ENCODE peak calls at places on chromosomes 5 and 9, in eight cellular contexts. E is mammary epithelial cell, P is MM.1S, Q is H1, G is PC-3, O is IMR-90, K is hepatocyte, Z is DND-41. S is an unnamed sample.

GRCh38 chr5:56019306-56020272 is 24.8 kb upstream of the IL6ST start:
- DNase-seq in P (peak), O (peak), G (no peak), K (no peak), Q (no peak), Z (no peak), E (no peak), S (no peak)

GRCh38 chr5:120436996-120437395 is 27.1 kb upstream of the PRR16 start:
- DNase-seq in K (no peak), Q (no peak), P (no peak), E (peak), O (peak), G (no peak), Z (no peak), S (no peak)

GRCh38 chr5:73274870-73275756 is 102.1 kb downstream of the TMEM174 start:
- DNase-seq in Z (no peak), E (no peak), Q (no peak), P (no peak), O (peak), K (peak), G (no peak), S (no peak)

GRCh38 chr9:20729545-20729944 is 45.5 kb downstream of the FOCAD start:
- DNase-seq in K (no peak), Q (no peak), Z (no peak), G (peak), O (peak), P (no peak), E (peak), S (no peak)

GRCh38 chr9:120350596-120350995 is 229.4 kb downstream of the CDK5RAP2 start:
- DNase-seq in P (no peak), Q (no peak), O (no peak), G (no peak), Z (no peak), K (no peak), E (no peak), S (no peak)

GRCh38 chr9:71630371-71630770 is 137.9 kb downstream of the CEMIP2 start:
- DNase-seq in Z (peak), P (no peak), Q (no peak), O (no peak), G (no peak), E (no peak), K (no peak), S (no peak)

GRCh38 chr9:101572316-101572715 is 22.5 kb downstream of the PPP3R2 start:
- DNase-seq in E (no peak), Z (no peak), G (no peak), O (no peak), K (no peak), P (no peak), Q (no peak), S (no peak)

GRCh38 chr9:121285835-121286687 is 18.1 kb downstream of the GSN start:
- DNase-seq in E (peak), Z (no peak), G (no peak), K (peak), O (peak), P (no peak), Q (no peak), S (peak)

GRCh38 chr9:78692871-78693270 is 395.9 kb downstream of the PSAT1 start:
- DNase-seq in P (no peak), O (peak), Z (no peak), G (no peak), K (no peak), Q (no peak), E (no peak), S (no peak)

GRCh38 chr5:677131-678101 is 15.7 kb downstream of the TPPP start:
- DNase-seq in O (no peak), K (peak), Z (no peak), P (no peak), E (no peak), Q (no peak), G (no peak), S (no peak)

GRCh38 chr5:139062910-139063663 is 135.1 kb downstream of the SIL1 start:
- DNase-seq in G (no peak), E (no peak), P (no peak), Z (no peak), Q (no peak), K (no peak), O (no peak), S (no peak)

GRCh38 chr9:10000669-10001068 is 612.1 kb downstream of the PTPRD start:
- DNase-seq in Z (no peak), O (no peak), E (no peak), K (no peak), Q (no peak), G (no peak), P (no peak), S (no peak)

GRCh38 chr9:83420486-83420885 is 117.7 kb downstream of the FRMD3 start:
- DNase-seq in P (no peak), Z (no peak), G (peak), Q (no peak), E (no peak), O (no peak), K (no peak), S (no peak)

GRCh38 chr9:127278372-127278771 is 13.8 kb downstream of the GARNL3 start:
- DNase-seq in K (no peak), Z (no peak), P (no peak), E (peak), G (peak), O (no peak), Q (no peak), S (no peak)

GRCh38 chr5:178392998-178393397 is 160.4 kb upstream of the PHYKPL start:
- DNase-seq in E (no peak), Z (no peak), O (no peak), P (no peak), Q (no peak), K (no peak), G (no peak), S (no peak)

GRCh38 chr5:139998837-139999236 is 44.3 kb downstream of the NRG2 start:
- DNase-seq in O (no peak), Q (no peak), G (no peak), P (no peak), K (no peak), Z (no peak), E (no peak), S (no peak)

GRCh38 chr5:12023614-12024241 is 119.5 kb upstream of the CTNND2 start:
- DNase-seq in Z (no peak), K (peak), O (peak), G (peak), P (peak), E (peak), Q (no peak), S (no peak)

GRCh38 chr5:102740515-102740914 is 14.6 kb upstream of the PAM start:
- DNase-seq in G (no peak), K (no peak), E (no peak), Z (no peak), O (no peak), P (no peak), Q (no peak), S (no peak)

GRCh38 chr5:61665939-61666621 is 334.0 kb downstream of the ZSWIM6 start:
- DNase-seq in K (no peak), P (no peak), Z (no peak), G (no peak), E (no peak), Q (no peak), O (no peak), S (no peak)

GRCh38 chr5:56459394-56459793 is 226.3 kb upstream of the ANKRD55 start:
- DNase-seq in P (no peak), O (no peak), E (no peak), Z (no peak), G (no peak), Q (no peak), K (no peak), S (no peak)

GRCh38 chr5:90930756-90931431 is 372.3 kb downstream of the ADGRV1 start:
- DNase-seq in P (no peak), Q (no peak), K (no peak), O (peak), Z (no peak), G (peak), E (no peak), S (no peak)

GRCh38 chr9:69578026-69578425 is 94.1 kb downstream of the APBA1 start:
- DNase-seq in P (no peak), E (no peak), G (no peak), Q (no peak), Z (no peak), O (no peak), K (no peak), S (no peak)

GRCh38 chr5:38789134-38789533 is 56.7 kb upstream of the OSMR start:
- DNase-seq in E (no peak), G (peak), Z (no peak), K (no peak), P (no peak), Q (no peak), O (peak), S (no peak)

GRCh38 chr9:86943223-86943870 is 4.0 kb downstream of the GAS1 start:
- DNase-seq in P (no peak), Z (no peak), K (peak), Q (no peak), O (no peak), G (no peak), E (no peak), S (no peak)

GRCh38 chr9:127942152-127943010 is 4.7 kb upstream of the DPM2 start:
- DNase-seq in K (peak), P (peak), Q (no peak), G (peak), E (peak), O (peak), Z (peak), S (no peak)

GRCh38 chr5:116674881-116675627 is 100.4 kb upstream of the SEMA6A start:
- DNase-seq in G (no peak), Z (no peak), K (no peak), O (no peak), E (no peak), Q (no peak), P (no peak), S (no peak)

GRCh38 chr5:36367524-36367923 is 65.8 kb upstream of the RANBP3L start:
- DNase-seq in E (no peak), O (peak), Z (no peak), Q (no peak), K (no peak), P (no peak), G (no peak), S (no peak)

GRCh38 chr5:113020461-113021273 is 44.1 kb downstream of the DCP2 start:
- DNase-seq in G (peak), K (no peak), P (no peak), E (peak), O (peak), Z (no peak), Q (no peak), S (peak)

GRCh38 chr5:74085782-74086181 is 459.8 kb downstream of the ARHGEF28 start:
- DNase-seq in Q (no peak), K (no peak), E (no peak), Z (no peak), O (no peak), P (no peak), G (no peak), S (no peak)

GRCh38 chr9:69532359-69532758 is 139.8 kb downstream of the APBA1 start:
- DNase-seq in O (peak), K (no peak), P (no peak), Q (no peak), G (no peak), E (no peak), Z (no peak), S (no peak)

DNA sequence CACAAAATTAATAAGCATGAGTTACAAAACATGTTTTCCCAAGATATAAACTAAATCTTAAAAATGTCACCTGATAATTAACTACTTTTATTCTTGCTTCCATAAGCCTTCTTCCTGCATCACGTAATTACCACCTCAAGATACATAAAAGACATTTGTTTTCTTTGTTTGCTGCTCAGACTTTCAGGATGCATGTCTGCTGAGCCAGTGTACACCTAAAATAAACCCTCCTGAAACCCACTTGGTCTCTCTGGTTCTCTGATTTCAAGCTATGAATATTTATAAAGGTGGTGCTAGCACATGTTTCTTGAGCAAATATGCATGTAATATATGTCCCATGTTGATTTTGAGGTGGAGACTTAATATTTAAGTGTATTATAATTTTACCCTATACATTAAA is 1627.7 kb upstream of the CDH9 start:
- DNase-seq in E (no peak), K (no peak), Z (no peak), G (no peak), P (peak), O (no peak), Q (no peak), S (no peak)
- H2AFZ ChIP-seq in E (no peak), K (no peak), Z (no peak), G (no peak), P (no peak), O (no peak), Q (no peak), S (no peak)

DNA sequence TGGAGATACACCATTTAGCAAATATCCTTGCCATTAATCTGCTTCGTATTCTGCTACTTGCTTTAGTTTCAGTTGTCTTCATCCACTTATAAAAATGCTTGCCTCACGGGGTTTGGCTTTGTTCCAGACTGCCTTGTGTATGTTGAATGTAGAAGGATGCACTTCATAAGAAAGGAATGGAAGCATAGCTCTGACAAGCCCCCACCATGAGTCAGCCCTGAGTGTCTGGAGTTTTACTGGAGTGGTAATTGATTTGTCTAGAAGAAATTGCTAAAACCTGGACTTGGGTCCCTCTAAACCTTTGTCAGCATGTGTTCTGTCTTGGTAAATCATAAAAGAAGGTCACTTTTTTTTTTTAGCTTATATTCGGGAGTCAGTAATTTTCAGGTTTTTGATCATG is 4.6 kb downstream of the TEX48 start:
- DNase-seq in E (peak), O (peak), P (no peak), G (peak), K (peak), Z (peak), Q (no peak), S (peak)
- H2AFZ ChIP-seq in E (no peak), O (no peak), P (no peak), G (no peak), K (no peak), Z (no peak), Q (no peak), S (no peak)

DNA sequence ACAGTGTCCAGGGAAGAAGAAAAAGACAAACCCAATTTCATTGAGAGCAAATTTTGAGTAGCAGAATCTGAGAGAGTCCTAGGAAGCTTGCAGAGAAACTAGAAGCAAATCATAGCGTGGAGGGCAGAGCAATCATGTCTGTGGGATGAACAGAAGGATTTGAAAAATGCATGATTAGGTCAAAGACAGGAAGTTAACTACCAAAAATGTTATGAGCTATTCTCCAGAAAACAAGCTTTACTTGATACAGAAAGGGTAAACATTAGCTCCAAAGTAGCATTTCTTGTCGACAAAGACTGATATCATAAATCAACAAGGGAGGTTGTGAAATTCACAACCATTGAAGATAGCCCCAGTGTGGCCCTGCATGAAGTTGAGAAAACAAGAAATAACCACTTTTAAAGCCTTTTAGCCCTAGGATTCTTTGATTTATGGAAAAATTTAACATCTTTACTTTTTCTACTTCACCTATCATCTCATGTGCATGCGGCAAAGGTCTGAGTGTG is 97.7 kb upstream of the MEGF10 start:
- DNase-seq in G (no peak), K (no peak), E (no peak), Z (no peak), O (no peak), Q (no peak), P (no peak), S (no peak)
- H2AFZ ChIP-seq in G (no peak), K (no peak), E (no peak), Z (no peak), O (no peak), Q (peak), P (no peak), S (no peak)

DNA sequence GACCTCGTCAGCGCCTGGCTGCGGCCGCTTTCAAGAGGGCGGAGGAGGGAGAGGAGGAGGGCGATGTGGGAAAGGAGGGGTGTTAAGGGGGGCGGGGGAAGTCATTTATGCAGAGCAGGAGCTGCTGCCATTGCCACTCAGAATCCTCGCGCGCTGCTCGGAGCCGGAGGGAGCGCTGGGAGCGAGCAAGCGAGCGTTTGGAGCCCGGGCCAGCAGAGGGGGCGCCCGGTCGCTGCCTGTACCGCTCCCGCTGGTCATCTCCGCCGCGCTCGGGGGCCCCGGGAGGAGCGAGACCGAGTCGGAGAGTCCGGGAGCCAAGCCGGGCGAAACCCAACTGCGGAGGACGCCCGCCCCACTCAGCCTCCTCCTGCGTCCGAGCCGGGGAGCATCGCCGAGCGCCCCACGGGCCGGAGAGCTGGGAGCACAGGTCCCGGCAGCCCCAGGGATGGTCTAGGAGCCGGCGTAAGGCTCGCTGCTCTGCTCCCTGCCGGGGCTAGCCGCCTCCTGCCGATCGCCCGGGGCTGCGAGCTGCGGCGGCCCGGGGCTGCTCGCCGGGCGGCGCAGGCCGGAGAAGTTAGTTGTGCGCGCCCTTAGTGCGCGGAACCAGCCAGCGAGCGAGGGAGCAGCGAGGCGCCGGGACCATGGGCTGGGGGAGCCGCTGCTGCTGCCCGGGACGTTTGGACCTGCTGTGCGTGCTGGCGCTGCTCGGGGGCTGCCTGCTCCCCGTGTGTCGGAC is at the start of gene PCSK5:
- DNase-seq in E (peak), G (peak), P (peak), Q (peak), O (peak), Z (peak), K (peak), S (peak)
- H2AFZ ChIP-seq in E (peak), G (peak), P (peak), Q (peak), O (peak), Z (peak), K (peak), S (peak)

GRCh38 chr9:91857831-91858669 is 92.0 kb downstream of the ROR2 start:
- DNase-seq in G (no peak), P (no peak), O (no peak), K (no peak), Z (no peak), E (no peak), Q (no peak), S (no peak)
- H2AFZ ChIP-seq in G (no peak), P (no peak), O (no peak), K (peak), Z (no peak), E (no peak), Q (peak), S (no peak)

DNA sequence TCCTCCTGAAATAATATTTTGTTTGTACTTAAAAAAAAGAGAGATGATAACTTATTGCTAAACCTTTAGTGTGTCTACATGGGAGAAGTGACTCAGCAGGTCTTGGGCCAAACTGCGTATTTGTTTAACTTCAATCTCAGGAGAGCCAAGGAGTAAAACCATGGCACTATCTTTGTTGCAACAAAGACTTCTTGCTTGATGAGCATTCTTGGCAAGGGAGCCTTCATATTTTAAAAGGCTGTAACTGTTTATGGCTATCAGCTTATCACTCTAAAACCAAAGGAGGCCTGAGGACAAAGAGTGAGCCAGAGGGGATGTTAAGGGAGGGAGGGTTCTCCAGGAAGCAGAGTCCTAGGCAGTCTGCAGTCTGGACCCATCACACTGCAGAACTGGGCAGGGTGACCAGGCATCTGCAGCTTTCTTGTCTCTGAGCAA is 216.2 kb upstream of the S1PR3 start:
- DNase-seq in Z (no peak), K (peak), G (peak), O (peak), E (peak), P (no peak), Q (no peak), S (no peak)
- H2AFZ ChIP-seq in Z (no peak), K (no peak), G (no peak), O (peak), E (peak), P (no peak), Q (no peak), S (no peak)

GRCh38 chr5:14156611-14157493 is 13.7 kb downstream of the TRIO start:
- DNase-seq in Z (no peak), Q (no peak), O (peak), E (peak), G (peak), P (no peak), K (peak), S (peak)
- H2AFZ ChIP-seq in Z (no peak), Q (no peak), O (no peak), E (no peak), G (no peak), P (no peak), K (no peak), S (no peak)

S was measured in HCT116.